ENCODE peak calls at places on chromosomes 11 and 22, in four cellular contexts. Q is neural progenitor cell, L is PC-3, X is SK-N-SH. F is an unnamed sample. For H3K4me1, the result is how much of the 10 kb centered on the place peaks cover.

GRCh38 chr22:44870021-44870420 is 117.6 kb downstream of the ARHGAP8 start:
- DNase-seq in L (peak), X (no peak), Q (peak), F (no peak)

GRCh38 chr11:23866641-23867040 is 630.2 kb upstream of the LUZP2 start:
- DNase-seq in L (peak), Q (no peak), X (no peak), F (no peak)

GRCh38 chr22:48500481-48501230 is 1327.0 kb downstream of the BRD1 start:
- DNase-seq in Q (no peak), L (no peak), X (no peak), F (no peak)

GRCh38 chr11:61954106-61955030 is 4.2 kb downstream of the BEST1 start:
- DNase-seq in Q (no peak), X (no peak), L (no peak), F (no peak)

GRCh38 chr22:45997077-45997774 is 20.3 kb upstream of the WNT7B start:
- DNase-seq in L (peak), X (no peak), Q (peak), F (peak)

GRCh38 chr11:6686006-6686405 is 2.9 kb upstream of the MRPL17 start:
- DNase-seq in L (no peak), Q (no peak), X (no peak), F (no peak)

GRCh38 chr22:31948002-31948401 is 3.7 kb downstream of the YWHAH start:
- DNase-seq in X (no peak), L (no peak), Q (no peak), F (no peak)

GRCh38 chr11:111633756-111634362 is 31.6 kb downstream of the SIK2 start:
- DNase-seq in Q (no peak), L (peak), X (peak), F (peak)

GRCh38 chr11:17722000-17722643 is 2.8 kb downstream of the MYOD1 start:
- DNase-seq in X (peak), L (peak), Q (peak), F (no peak)

GRCh38 chr11:108805030-108805429 is 140.2 kb downstream of the DDX10 start:
- DNase-seq in Q (no peak), X (no peak), L (no peak), F (no peak)

GRCh38 chr11:128898580-128899344 is 7.6 kb downstream of the KCNJ5 start:
- DNase-seq in X (no peak), Q (no peak), L (peak), F (no peak)

GRCh38 chr11:34337016-34337415 is 20.8 kb downstream of the ABTB2 start:
- DNase-seq in X (no peak), L (no peak), Q (no peak), F (no peak)

GRCh38 chr11:7657306-7658025 is 15.8 kb downstream of the CYB5R2 start:
- DNase-seq in X (peak), Q (peak), L (peak), F (peak)

GRCh38 chr11:46391578-46392420 is at the start of gene CHRM4:
- DNase-seq in L (no peak), X (peak), Q (peak), F (no peak)

GRCh38 chr11:8192016-8192895 is 23.4 kb upstream of the RIC3 start:
- DNase-seq in X (peak), Q (peak), L (peak), F (peak)

GRCh38 chr11:95392644-95393043 is 161.6 kb upstream of the SESN3 start:
- DNase-seq in X (no peak), Q (no peak), L (no peak), F (no peak)

GRCh38 chr22:36465232-36466021 is 16.0 kb downstream of the TXN2 start:
- DNase-seq in X (no peak), Q (no peak), L (peak), F (no peak)

DNA sequence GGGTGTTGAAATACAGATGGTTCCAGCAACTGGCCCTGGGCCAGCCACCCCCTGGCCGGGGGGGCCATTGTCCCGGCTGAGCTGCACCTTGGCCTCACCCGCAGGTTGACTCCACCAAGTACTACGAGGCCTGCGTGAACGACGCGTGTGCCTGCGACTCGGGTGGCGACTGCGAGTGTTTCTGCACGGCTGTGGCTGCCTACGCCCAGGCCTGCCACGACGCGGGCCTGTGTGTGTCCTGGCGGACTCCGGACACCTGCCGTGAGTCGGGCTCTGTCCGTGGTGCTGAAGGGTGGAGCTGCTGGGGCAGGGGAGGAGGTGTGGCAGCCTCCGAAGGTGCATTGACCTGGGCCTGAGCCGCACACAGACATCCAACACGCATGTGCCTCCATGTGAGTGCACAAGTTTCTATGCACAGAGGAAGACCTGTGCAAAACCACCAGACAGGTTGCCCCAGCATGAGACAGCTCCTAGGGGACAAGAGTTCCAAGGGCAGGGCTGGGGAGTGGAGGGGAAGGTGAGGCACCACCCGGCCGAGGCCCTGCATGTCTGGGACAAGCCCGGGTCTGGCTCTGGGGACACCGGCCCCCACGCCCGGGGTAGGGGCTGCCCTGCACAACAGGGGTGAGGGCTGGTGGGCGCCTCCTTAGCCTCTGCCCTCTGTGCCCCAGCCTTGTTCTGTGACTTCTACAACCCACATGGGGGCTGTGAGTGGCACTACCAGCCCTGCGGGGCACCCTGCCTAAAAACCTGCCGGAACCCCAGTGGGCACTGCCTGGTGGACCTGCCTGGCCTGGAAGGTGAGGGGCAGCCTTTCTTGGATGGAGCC is 16.1 kb downstream of the MUC5B start:
- DNase-seq in X (no peak), Q (peak), L (peak), F (peak)
- TF ChIP-seq EZH2phosphoT487 in X (no peak), Q (no peak), L (no peak), F (no peak)

GRCh38 chr22:49660321-49660720 is 167.4 kb downstream of the BRD1 start:
- DNase-seq in Q (no peak), X (no peak), L (no peak), F (no peak)
- H3K4me1 ChIP-seq in Q (under half), X (under half), L (under half), F (under half)

GRCh38 chr11:121928597-121929580 is 187.1 kb downstream of the BLID start:
- DNase-seq in Q (peak), X (no peak), L (no peak), F (no peak)
- H2AFZ ChIP-seq in Q (no peak), X (peak), L (peak), F (no peak)

DNA sequence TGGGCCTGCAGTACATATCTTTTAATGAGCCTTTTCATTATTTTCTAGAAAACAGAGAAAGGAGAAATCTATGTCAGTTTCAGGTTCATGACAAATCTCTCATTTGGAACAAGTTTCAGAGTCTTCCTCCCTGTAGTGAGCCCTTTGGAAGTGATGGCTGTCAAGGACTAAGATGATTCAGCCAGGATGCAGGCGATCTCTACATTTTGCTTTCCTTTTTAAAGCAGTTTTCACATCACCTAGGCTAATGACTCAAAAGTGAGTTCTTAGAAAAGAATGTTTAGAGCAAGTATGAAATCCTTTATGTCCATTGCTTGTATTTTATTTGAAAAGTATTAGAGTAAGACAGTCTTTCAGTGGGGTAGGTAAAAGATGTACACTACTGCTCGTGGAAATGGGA is 130.1 kb downstream of the TRPC6 start:
- DNase-seq in L (peak), Q (no peak), X (no peak), F (no peak)
- TF ChIP-seq EZH2phosphoT487 in L (no peak), Q (no peak), X (no peak), F (no peak)

GRCh38 chr11:65504671-65505433 is 6.0 kb downstream of the MALAT1 start:
- DNase-seq in X (no peak), L (no peak), Q (no peak), F (peak)

GRCh38 chr11:65503923-65504670 is 5.3 kb downstream of the MALAT1 start:
- DNase-seq in X (no peak), L (no peak), Q (no peak), F (peak)

GRCh38 chr11:65506316-65506769 is 7.5 kb downstream of the MALAT1 start:
- DNase-seq in Q (no peak), X (no peak), L (peak), F (no peak)

GRCh38 chr11:65506770-65507485 is 8.1 kb downstream of the MALAT1 start:
- DNase-seq in X (no peak), Q (peak), L (peak), F (peak)

DNA sequence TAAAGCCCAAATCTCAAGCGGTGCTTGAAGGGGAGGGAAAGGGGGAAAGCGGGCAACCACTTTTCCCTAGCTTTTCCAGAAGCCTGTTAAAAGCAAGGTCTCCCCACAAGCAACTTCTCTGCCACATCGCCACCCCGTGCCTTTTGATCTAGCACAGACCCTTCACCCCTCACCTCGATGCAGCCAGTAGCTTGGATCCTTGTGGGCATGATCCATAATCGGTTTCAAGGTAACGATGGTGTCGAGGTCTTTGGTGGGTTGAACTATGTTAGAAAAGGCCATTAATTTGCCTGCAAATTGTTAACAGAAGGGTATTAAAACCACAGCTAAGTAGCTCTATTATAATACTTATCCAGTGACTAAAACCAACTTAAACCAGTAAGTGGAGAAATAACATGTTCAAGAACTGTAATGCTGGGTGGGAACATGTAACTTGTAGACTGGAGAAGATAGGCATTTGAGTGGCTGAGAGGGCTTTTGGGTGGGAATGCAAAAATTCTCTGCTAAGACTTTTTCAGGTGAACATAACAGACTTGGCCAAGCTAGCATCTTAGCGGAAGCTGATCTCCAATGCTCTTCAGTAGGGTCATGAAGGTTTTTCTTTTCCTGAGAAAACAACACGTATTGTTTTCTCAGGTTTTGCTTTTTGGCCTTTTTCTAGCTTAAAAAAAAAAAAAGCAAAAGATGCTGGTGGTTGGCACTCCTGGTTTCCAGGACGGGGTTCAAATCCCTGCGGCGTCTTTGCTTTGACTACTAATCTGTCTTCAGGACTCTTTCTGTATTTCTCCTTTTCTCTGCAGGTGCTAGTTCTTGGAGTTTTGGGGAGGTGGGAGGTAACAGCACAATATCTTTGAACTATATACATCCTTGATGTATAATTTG is 6.8 kb downstream of the MALAT1 start:
- DNase-seq in Q (no peak), X (no peak), L (no peak), F (peak)
- H3K4me1 ChIP-seq in Q (under half), X (under half), L (under half), F (under half)

GRCh38 chr11:4190519-4190918 is 95.9 kb downstream of the RRM1 start:
- DNase-seq in X (no peak), Q (no peak), L (no peak), F (no peak)
- H2AFZ ChIP-seq in X (no peak), Q (no peak), L (no peak), F (no peak)

GRCh38 chr22:26566994-26567393 is 22.9 kb downstream of the TPST2 start:
- DNase-seq in X (no peak), L (no peak), Q (no peak), F (no peak)

GRCh38 chr22:26565889-26566288 is 24.0 kb downstream of the TPST2 start:
- DNase-seq in L (no peak), Q (no peak), X (no peak), F (no peak)

GRCh38 chr22:26567610-26568009 is 22.3 kb downstream of the TPST2 start:
- DNase-seq in X (no peak), Q (no peak), L (no peak), F (no peak)

GRCh38 chr22:26570126-26570525 is 19.8 kb downstream of the TPST2 start:
- DNase-seq in Q (no peak), L (no peak), X (no peak), F (no peak)

DNA sequence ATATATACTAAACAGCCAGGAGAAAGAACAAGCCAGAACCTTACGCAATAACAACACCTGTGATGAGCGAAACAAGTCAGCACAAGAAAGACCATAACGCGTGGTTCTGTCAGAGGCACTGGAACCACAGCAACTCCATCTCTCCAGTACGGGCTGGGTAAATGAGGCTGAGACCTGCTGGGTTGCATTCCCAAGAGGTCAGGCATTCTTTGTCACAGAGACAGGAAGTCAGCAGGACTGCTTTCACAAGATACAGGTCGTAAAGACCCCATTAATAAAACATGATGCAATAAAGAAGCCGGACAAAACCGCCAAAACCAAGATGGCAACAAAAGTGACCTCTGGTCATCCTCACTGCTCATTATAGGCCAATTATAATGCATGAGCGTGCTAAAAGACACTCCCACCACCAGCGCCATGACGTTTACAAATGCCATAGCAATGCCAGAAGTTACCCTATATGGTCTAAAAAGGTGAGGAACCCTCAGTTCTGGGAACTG is 21.7 kb downstream of the TPST2 start:
- DNase-seq in X (no peak), Q (peak), L (peak), F (no peak)
- TF ChIP-seq EZH2phosphoT487 in X (no peak), Q (no peak), L (no peak), F (no peak)

DNA sequence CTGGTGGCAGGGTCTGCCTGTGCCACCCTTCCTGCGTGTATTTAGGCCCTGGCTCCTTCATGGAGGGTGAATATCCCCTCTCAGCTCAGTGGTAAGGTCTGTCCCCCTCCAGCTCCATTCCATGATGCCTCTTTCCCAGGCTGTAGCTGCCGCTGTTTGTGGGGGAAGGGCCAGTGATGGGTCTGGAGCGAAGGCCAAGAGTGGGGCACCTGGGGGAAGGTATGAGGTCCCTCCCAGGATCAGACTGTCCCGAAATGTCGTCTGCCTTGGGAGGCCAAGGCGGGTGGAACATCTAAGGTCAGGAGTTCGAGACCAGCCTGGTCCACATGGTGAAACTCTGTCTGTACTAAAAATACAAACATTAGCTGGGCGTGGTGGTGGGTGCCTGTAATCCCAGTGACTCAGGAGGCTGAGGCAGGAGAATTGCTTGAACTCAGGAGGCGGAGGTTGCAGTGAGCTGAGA is 1.1 kb downstream of the CD151 start:
- DNase-seq in Q (no peak), L (peak), X (no peak), F (no peak)
- H3K4me1 ChIP-seq in Q (under half), L (under half), X (under half), F (under half)

F was measured in MM.1S.